ENCODE peak calls at places on chromosome 3, in seven cellular contexts. W, T, Q, C, F, G and P are unnamed samples. For H3K36me3, the result is how much of the 10 kb centered on the place peaks cover.

GRCh38 chr3:128439226-128439625 is 27.5 kb downstream of the DNAJB8 start:
- DNase-seq in W (peak), T (no peak), Q (no peak), C (no peak), F (no peak), G (no peak), P (peak)

GRCh38 chr3:150736316-150736719 is 26.7 kb downstream of the SIAH2 start:
- DNase-seq in W (no peak), T (no peak), Q (no peak), C (no peak), F (no peak), G (no peak), P (no peak)

GRCh38 chr3:77303943-77304778 is 264.3 kb downstream of the ROBO2 start:
- DNase-seq in W (no peak), T (no peak), Q (no peak), C (no peak), F (no peak), G (no peak), P (no peak)

GRCh38 chr3:13379191-13379830 is 40.8 kb downstream of the NUP210 start:
- DNase-seq in W (peak), T (no peak), Q (no peak), C (no peak), F (peak), G (no peak), P (peak)

GRCh38 chr3:136291302-136291701 is 41.2 kb downstream of the PCCB start:
- DNase-seq in W (no peak), T (no peak), Q (no peak), C (no peak), F (no peak), G (no peak), P (no peak)

GRCh38 chr3:13879946-13880810 is at the start of gene WNT7A:
- DNase-seq in W (no peak), T (peak), Q (no peak), C (peak), F (no peak), G (no peak), P (no peak)

GRCh38 chr3:134638385-134639020 is 12.3 kb downstream of the KY start:
- DNase-seq in W (no peak), T (no peak), Q (no peak), C (no peak), F (no peak), G (no peak), P (no peak)

GRCh38 chr3:164458986-164459385 is 619.3 kb downstream of the SI start:
- DNase-seq in W (no peak), T (no peak), Q (no peak), C (no peak), F (peak), G (no peak), P (no peak)

GRCh38 chr3:102791641-102792589 is 357.1 kb downstream of the ZPLD1 start:
- DNase-seq in W (no peak), T (no peak), Q (no peak), C (no peak), F (no peak), G (no peak), P (peak)

GRCh38 chr3:73144276-73144675 is 82.8 kb downstream of the EBLN2 start:
- DNase-seq in W (no peak), T (no peak), Q (no peak), C (no peak), F (no peak), G (no peak), P (no peak)

DNA sequence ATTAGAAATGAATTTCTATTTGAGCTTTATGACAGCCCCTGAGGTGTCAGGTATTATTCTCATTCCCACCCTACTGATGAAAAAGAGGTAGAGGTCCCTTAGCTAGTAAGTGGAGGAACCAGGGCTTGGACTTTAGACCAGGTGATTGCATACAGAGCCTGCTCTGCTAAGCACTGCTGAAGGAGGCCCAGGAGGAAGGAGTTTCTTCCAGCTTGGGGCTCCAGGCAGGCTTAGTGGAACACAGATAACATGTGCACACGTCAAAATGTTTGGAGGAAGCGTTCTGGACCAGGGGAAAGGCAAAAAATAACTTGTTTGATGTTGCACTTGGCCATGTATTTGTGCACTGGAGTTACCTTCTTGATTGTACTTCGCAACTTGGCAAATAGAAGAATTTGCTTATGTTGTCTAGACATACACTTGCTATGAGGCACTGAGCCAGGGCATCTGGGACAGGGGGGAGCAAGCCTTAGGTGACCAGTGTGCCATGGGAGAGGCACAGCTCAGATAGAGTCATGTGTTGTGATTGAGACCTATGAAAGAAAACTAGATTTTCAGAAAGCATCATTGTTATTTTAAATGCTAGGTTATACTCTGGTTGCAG is 22.4 kb downstream of the IFT122 start:
- DNase-seq in W (no peak), T (no peak), Q (no peak), C (no peak), F (no peak), G (no peak), P (no peak)
- H3K4me3 ChIP-seq in W (no peak), T (no peak), Q (no peak), C (no peak), F (no peak), G (no peak), P (no peak)

GRCh38 chr3:98886525-98886924 is 15.0 kb downstream of the DCBLD2 start:
- DNase-seq in W (peak), T (no peak), Q (no peak), C (no peak), F (no peak), G (no peak), P (no peak)
- H3K36me3 ChIP-seq in W (under half), T (under half), Q (under half), C (under half), F (half or more), G (under half), P (under half)

GRCh38 chr3:125512135-125512920 is 7.7 kb downstream of the SNX4 start:
- DNase-seq in W (peak), T (no peak), Q (no peak), C (no peak), F (peak), G (no peak), P (no peak)

GRCh38 chr3:125511420-125512094 is 8.4 kb downstream of the SNX4 start:
- DNase-seq in W (peak), T (no peak), Q (no peak), C (no peak), F (no peak), G (no peak), P (no peak)

DNA sequence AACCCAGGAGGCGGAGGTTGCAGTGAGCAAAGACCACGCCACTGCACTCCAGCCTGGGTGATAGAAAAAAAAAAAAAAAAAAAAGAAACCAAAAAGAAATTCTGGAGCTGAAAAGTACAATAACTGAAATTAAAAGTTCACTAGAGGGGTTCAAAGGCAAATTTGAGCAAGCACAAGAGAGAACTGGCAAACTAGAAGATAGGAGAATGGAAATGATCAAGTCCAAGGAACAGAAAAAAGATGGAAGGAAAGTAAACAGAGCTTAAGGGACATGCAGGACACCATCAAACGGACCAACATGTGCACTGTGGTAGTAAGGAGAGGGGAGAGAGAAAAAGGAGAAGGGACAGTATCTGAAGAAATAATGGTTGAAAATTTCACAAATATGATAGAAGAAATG is 12.9 kb downstream of the SNX4 start:
- DNase-seq in W (no peak), T (no peak), Q (no peak), C (no peak), F (no peak), G (no peak), P (no peak)
- H3K4me3 ChIP-seq in W (no peak), T (no peak), Q (no peak), C (no peak), F (no peak), G (no peak), P (no peak)

GRCh38 chr3:97108136-97108535 is 293.7 kb downstream of the EPHA6 start:
- DNase-seq in W (no peak), T (no peak), Q (no peak), C (no peak), F (no peak), G (no peak), P (no peak)
- H3K36me3 ChIP-seq in W (under half), T (under half), Q (under half), C (under half), F (under half), G (under half), P (under half)

GRCh38 chr3:133478624-133479023 is 78.8 kb downstream of the BFSP2 start:
- DNase-seq in W (no peak), T (no peak), Q (no peak), C (no peak), F (no peak), G (no peak), P (no peak)
- H3K4me3 ChIP-seq in W (no peak), T (no peak), Q (no peak), C (no peak), F (no peak), G (no peak), P (no peak)

GRCh38 chr3:29754346-29754745 is 473.5 kb downstream of the RBMS3 start:
- DNase-seq in W (no peak), T (no peak), Q (no peak), C (no peak), F (no peak), G (no peak), P (no peak)

GRCh38 chr3:29758108-29759020 is 477.5 kb downstream of the RBMS3 start:
- DNase-seq in W (peak), T (no peak), Q (no peak), C (no peak), F (no peak), G (no peak), P (peak)

GRCh38 chr3:29759021-29759359 is 478.1 kb downstream of the RBMS3 start:
- DNase-seq in W (peak), T (no peak), Q (no peak), C (no peak), F (peak), G (no peak), P (no peak)

GRCh38 chr3:29757054-29757777 is 476.3 kb downstream of the RBMS3 start:
- DNase-seq in W (peak), T (no peak), Q (no peak), C (no peak), F (no peak), G (no peak), P (no peak)

GRCh38 chr3:29755416-29755815 is 474.5 kb downstream of the RBMS3 start:
- DNase-seq in W (no peak), T (no peak), Q (no peak), C (no peak), F (no peak), G (no peak), P (no peak)
- H3K36me3 ChIP-seq in W (under half), T (under half), Q (under half), C (under half), F (under half), G (under half), P (under half)

DNA sequence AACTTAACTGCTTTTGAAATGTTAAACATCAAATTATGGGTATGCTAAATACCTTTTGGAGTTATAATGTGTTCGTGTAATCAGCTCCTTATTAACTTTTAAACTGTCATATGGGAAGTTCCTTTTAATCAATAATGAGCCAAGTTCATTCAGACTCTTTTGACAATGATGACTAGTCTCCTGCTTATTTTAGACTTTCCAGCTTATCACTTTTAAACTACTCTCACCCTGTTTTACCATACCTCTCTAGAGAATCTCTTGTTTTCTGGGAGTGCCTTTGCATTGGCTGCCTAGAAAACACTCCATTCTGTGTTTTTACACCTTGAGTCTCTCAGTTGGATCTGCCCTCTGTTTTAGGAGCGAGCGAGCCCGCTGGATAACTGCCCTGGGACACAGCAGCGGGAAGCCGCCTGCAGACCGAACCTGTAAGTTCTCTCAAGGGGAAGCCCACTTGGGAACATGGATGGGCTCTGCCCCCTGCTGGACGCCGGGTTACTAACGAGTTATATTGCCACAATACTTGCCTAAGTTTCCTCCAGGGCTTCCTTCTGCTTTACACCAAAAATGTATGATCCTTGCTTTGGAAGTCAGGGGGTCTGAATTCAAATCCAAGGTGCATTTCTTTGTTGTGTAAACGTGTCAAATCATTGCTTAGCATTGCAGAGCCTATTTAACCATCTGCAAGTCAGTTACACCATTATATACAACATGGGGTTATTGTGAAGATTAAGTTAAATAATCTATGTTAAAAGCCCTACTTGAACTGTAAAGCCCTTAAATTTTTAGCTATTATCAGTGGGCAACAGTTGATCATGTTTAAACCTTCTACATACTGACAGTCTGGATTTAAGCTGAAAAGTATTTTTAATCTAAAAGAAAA is 71.3 kb downstream of the DHX36 start:
- DNase-seq in W (peak), T (peak), Q (peak), C (peak), F (peak), G (peak), P (peak)
- H3K4me3 ChIP-seq in W (no peak), T (no peak), Q (no peak), C (no peak), F (no peak), G (peak), P (no peak)

GRCh38 chr3:57261119-57261518 is 31.4 kb downstream of the ASB14 start:
- DNase-seq in W (no peak), T (no peak), Q (no peak), C (no peak), F (no peak), G (no peak), P (no peak)

GRCh38 chr3:57257678-57258077 is 30.1 kb downstream of the APPL1 start:
- DNase-seq in W (no peak), T (no peak), Q (no peak), C (no peak), F (no peak), G (no peak), P (no peak)

GRCh38 chr3:57256844-57257243 is 29.3 kb downstream of the APPL1 start:
- DNase-seq in W (no peak), T (no peak), Q (no peak), C (no peak), F (no peak), G (no peak), P (no peak)

GRCh38 chr3:57261929-57262328 is 30.6 kb downstream of the ASB14 start:
- DNase-seq in W (no peak), T (no peak), Q (no peak), C (no peak), F (no peak), G (no peak), P (no peak)
- H3K36me3 ChIP-seq in W (under half), T (under half), Q (under half), C (under half), F (under half), G (half or more), P (under half)